ENCODE peak calls at places on chromosome 15, in ten cellular contexts. N is stomach, R is sigmoid colon, M is H1, E is transverse colon, F is breast epithelium, L is GM12878, P is HCT116, D is suprapubic skin, Z is K562. V is an unnamed sample. For H3K36me3, the result is how much of the 10 kb centered on the place peaks cover.

GRCh38 chr15:28943611-28944230 is 57.9 kb downstream of the APBA2 start:
- DNase-seq in N (peak), R (peak), M (no peak), E (no peak), F (no peak), L (no peak), P (no peak), D (no peak), Z (no peak), V (no peak)

GRCh38 chr15:80920271-80920699 is 69.3 kb downstream of the MESD start:
- DNase-seq in N (no peak), R (no peak), M (no peak), E (no peak), F (no peak), L (no peak), P (no peak), D (no peak), Z (no peak), V (no peak)

GRCh38 chr15:80727196-80727595 is 32.1 kb downstream of the ABHD17C start:
- DNase-seq in N (no peak), R (no peak), M (no peak), E (no peak), F (no peak), L (no peak), P (no peak), D (no peak), Z (no peak), V (no peak)

GRCh38 chr15:98744506-98744905 is 96.2 kb downstream of the IGF1R start:
- DNase-seq in N (no peak), R (no peak), M (no peak), E (no peak), F (no peak), L (no peak), P (no peak), D (no peak), Z (no peak), V (no peak)

GRCh38 chr15:99433026-99433756 is 132.6 kb upstream of the MEF2A start:
- DNase-seq in N (no peak), R (peak), M (no peak), E (peak), F (no peak), L (no peak), P (no peak), D (peak), Z (peak), V (no peak)

GRCh38 chr15:80682201-80682600 is 12.9 kb upstream of the ABHD17C start:
- DNase-seq in N (no peak), R (no peak), M (no peak), E (peak), F (no peak), L (no peak), P (no peak), D (no peak), Z (no peak), V (no peak)

GRCh38 chr15:84826369-84826823 is 9.2 kb downstream of the ALPK3 start:
- DNase-seq in N (peak), R (no peak), M (peak), E (peak), F (no peak), L (no peak), P (peak), D (no peak), Z (peak), V (no peak)

GRCh38 chr15:44308415-44308814 is 19.9 kb downstream of the GOLM2 start:
- DNase-seq in N (no peak), R (no peak), M (no peak), E (no peak), F (no peak), L (peak), P (no peak), D (no peak), Z (no peak), V (no peak)

GRCh38 chr15:82647045-82647834 is at the start of gene CPEB1:
- DNase-seq in N (no peak), R (peak), M (peak), E (peak), F (no peak), L (no peak), P (no peak), D (peak), Z (peak), V (no peak)

GRCh38 chr15:30670056-30670455 is 44.1 kb downstream of the ARHGAP11B start:
- DNase-seq in N (no peak), R (no peak), M (no peak), E (no peak), F (no peak), L (no peak), P (no peak), D (no peak), Z (no peak), V (no peak)

GRCh38 chr15:26134812-26135211 is 271.7 kb upstream of the ATP10A start:
- DNase-seq in N (no peak), R (no peak), M (no peak), E (no peak), F (no peak), L (no peak), P (no peak), D (no peak), Z (no peak), V (no peak)

GRCh38 chr15:71808311-71809020 is 1.9 kb upstream of the NR2E3 start:
- DNase-seq in N (no peak), R (no peak), M (no peak), E (no peak), F (no peak), L (no peak), P (no peak), D (no peak), Z (no peak), V (no peak)

GRCh38 chr15:95025924-95026728 is 794.8 kb downstream of the MCTP2 start:
- DNase-seq in N (peak), R (peak), M (peak), E (peak), F (no peak), L (no peak), P (peak), D (peak), Z (peak), V (no peak)

GRCh38 chr15:67067161-67067853 is 1.9 kb downstream of the SMAD3 start:
- DNase-seq in N (no peak), R (no peak), M (no peak), E (no peak), F (no peak), L (no peak), P (no peak), D (no peak), Z (no peak), V (no peak)

GRCh38 chr15:98505611-98506031 is 142.7 kb upstream of the IGF1R start:
- DNase-seq in N (no peak), R (peak), M (peak), E (no peak), F (peak), L (no peak), P (no peak), D (peak), Z (no peak), V (peak)

GRCh38 chr15:99387769-99388168 is 136.5 kb downstream of the LRRC28 start:
- DNase-seq in N (no peak), R (no peak), M (no peak), E (no peak), F (no peak), L (no peak), P (no peak), D (no peak), Z (no peak), V (no peak)

GRCh38 chr15:49927462-49927861 is 191.6 kb downstream of the ATP8B4 start:
- DNase-seq in N (no peak), R (no peak), M (no peak), E (no peak), F (no peak), L (no peak), P (no peak), D (no peak), Z (no peak), V (no peak)

GRCh38 chr15:60905587-60905986 is 323.5 kb downstream of the RORA start:
- DNase-seq in N (no peak), R (no peak), M (no peak), E (peak), F (no peak), L (no peak), P (no peak), D (no peak), Z (no peak), V (no peak)

GRCh38 chr15:90829942-90830440 is 38.4 kb upstream of the FURIN start:
- DNase-seq in N (no peak), R (no peak), M (no peak), E (no peak), F (no peak), L (no peak), P (no peak), D (no peak), Z (no peak), V (no peak)

GRCh38 chr15:66701422-66702034 is 508 bp upstream of the SMAD6 start:
- DNase-seq in N (peak), R (peak), M (peak), E (peak), F (peak), L (no peak), P (peak), D (no peak), Z (no peak), V (no peak)

GRCh38 chr15:35168464-35168863 is 83.4 kb upstream of the NANOGP8 start:
- DNase-seq in N (no peak), R (no peak), M (no peak), E (no peak), F (no peak), L (no peak), P (no peak), D (no peak), Z (no peak), V (no peak)

GRCh38 chr15:93865610-93866009 is 365.8 kb upstream of the MCTP2 start:
- DNase-seq in N (no peak), R (no peak), M (no peak), E (no peak), F (no peak), L (no peak), P (no peak), D (no peak), Z (no peak), V (no peak)

GRCh38 chr15:67033012-67033411 is 32.4 kb upstream of the SMAD3 start:
- DNase-seq in N (no peak), R (no peak), M (no peak), E (no peak), F (no peak), L (no peak), P (no peak), D (no peak), Z (no peak), V (no peak)

GRCh38 chr15:25693321-25694237 is 169.5 kb downstream of the ATP10A start:
- DNase-seq in N (no peak), R (peak), M (peak), E (no peak), F (no peak), L (no peak), P (no peak), D (peak), Z (peak), V (no peak)

GRCh38 chr15:31440754-31441298 is 114.2 kb downstream of the KLF13 start:
- DNase-seq in N (peak), R (peak), M (no peak), E (peak), F (no peak), L (no peak), P (no peak), D (peak), Z (peak), V (no peak)

GRCh38 chr15:93093765-93094164 is 4.8 kb upstream of the RGMA start:
- DNase-seq in N (no peak), R (no peak), M (no peak), E (no peak), F (no peak), L (no peak), P (no peak), D (no peak), Z (no peak), V (no peak)

GRCh38 chr15:39556461-39556860 is 24.4 kb upstream of the THBS1 start:
- DNase-seq in N (no peak), R (no peak), M (no peak), E (no peak), F (no peak), L (no peak), P (no peak), D (no peak), Z (no peak), V (peak)

GRCh38 chr15:41944313-41944940 is 27.9 kb downstream of the EHD4 start:
- DNase-seq in N (no peak), R (peak), M (no peak), E (no peak), F (peak), L (no peak), P (peak), D (peak), Z (no peak), V (no peak)

GRCh38 chr15:57100136-57100539 is 181.7 kb downstream of the TCF12 start:
- DNase-seq in N (no peak), R (no peak), M (no peak), E (no peak), F (no peak), L (no peak), P (no peak), D (no peak), Z (no peak), V (no peak)

GRCh38 chr15:55407949-55408766 is at the start of the genes CCPG1 and PIERCE2:
- DNase-seq in N (peak), R (peak), M (peak), E (peak), F (peak), L (peak), P (peak), D (peak), Z (peak), V (peak)
- TF ChIP-seq POLR2A in N (peak), R (peak), M (no peak), E (peak), F (peak), L (peak), P (no peak), D (peak), Z (peak), V (no peak)

DNA sequence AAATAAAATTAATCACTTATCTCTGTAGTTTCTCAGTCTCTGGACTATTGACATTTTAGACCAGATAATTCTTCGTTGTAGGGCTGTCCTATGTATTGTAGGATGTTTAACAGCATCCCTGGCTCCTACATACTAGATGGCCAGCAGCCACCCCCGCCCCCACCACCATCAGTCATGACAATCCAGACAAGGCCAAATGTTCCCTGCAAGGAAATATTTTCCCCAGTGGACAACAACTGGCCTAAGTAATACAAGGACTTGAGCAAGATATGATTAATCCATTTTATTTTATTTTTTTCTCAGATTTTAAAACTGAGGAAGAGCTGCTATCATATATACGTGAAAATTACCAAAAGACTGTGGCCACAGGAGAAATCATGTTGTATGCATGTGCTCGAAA is 23.8 kb downstream of the TICRR start:
- DNase-seq in N (no peak), R (no peak), M (no peak), E (no peak), F (no peak), L (no peak), P (no peak), D (no peak), Z (no peak), V (no peak)
- H3K36me3 ChIP-seq in N (under half), R (under half), M (half or more), E (under half), F (under half), L (under half), P (half or more), D (under half), Z (half or more), V (under half)

GRCh38 chr15:96331942-96332853 is 1.7 kb downstream of the NR2F2 start:
- DNase-seq in N (no peak), R (peak), M (peak), E (peak), F (peak), L (no peak), P (no peak), D (no peak), Z (no peak), V (no peak)
- TF ChIP-seq POLR2AphosphoS5 in N (no peak), R (no peak), M (no peak), E (no peak), F (no peak), L (no peak), P (peak), D (no peak), Z (no peak), V (peak)

GRCh38 chr15:65516997-65517865 is at the start of gene DPP8:
- DNase-seq in N (peak), R (peak), M (peak), E (peak), F (peak), L (peak), P (peak), D (peak), Z (peak), V (peak)
- TF ChIP-seq POLR2A in N (no peak), R (peak), M (no peak), E (peak), F (peak), L (peak), P (peak), D (no peak), Z (peak), V (peak)

DNA sequence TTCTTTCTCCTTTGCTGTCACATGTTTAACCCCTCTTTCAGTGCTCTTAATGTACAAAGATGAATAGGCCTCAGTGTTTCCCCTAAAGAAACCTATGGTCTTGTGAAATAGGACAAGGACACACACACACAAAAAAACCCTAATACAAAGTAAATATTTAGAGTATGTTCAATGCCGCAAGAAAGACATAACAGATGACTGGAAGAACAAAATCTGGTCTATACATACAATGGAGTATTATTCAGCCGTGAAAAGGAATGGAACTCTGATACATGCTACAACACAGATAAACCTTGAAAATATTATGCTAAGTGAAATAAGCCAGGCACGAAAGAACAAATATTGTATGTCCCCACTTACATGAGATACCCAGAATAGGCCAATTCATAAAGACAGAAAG is 123.1 kb downstream of the ADAM10 start:
- DNase-seq in N (no peak), R (no peak), M (no peak), E (no peak), F (no peak), L (no peak), P (no peak), D (no peak), Z (no peak), V (no peak)
- H3K36me3 ChIP-seq in N (under half), R (under half), M (under half), E (under half), F (under half), L (under half), P (under half), D (under half), Z (under half), V (under half)

DNA sequence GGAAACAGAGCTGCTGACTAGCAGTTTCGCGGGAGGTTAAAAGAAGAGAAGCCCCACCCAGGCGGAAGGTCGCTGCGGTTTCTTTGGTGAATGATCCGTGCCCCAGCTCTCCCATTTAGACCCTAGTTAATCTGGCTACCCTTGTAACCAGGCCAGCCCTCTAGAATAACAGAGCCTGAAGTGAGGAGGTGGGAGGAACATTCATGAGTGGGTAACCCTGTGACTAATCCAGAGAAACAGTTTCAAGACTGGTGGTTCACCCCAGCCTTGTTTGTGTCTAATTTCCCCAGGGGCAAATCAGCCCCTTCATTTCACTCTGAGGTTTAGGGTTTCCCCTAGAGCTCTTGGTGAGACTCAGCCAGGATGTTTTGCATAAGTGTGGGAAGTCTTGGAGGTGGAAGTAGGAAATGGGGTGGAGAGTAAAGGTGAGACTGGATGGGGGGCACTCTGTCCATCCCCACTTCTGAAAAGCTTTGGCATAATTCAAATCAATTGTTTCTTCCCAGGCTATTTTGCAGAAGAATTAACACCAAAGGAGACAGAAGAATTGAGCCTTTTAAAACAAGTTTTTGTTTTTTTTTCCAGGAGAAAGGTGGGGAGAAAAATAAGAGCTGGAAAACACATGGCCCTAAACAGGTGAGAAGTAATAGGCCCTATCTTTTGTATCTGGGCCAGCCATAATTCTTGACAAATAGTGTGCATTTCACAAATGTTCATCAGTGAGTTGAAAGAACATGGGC is 303.1 kb downstream of the RPLP1 start:
- DNase-seq in N (no peak), R (no peak), M (no peak), E (peak), F (no peak), L (peak), P (no peak), D (no peak), Z (no peak), V (peak)
- TF ChIP-seq POLR2AphosphoS5 in N (no peak), R (no peak), M (no peak), E (no peak), F (no peak), L (no peak), P (no peak), D (no peak), Z (no peak), V (no peak)

GRCh38 chr15:64010719-64011118 is 35.6 kb downstream of the DAPK2 start:
- DNase-seq in N (peak), R (no peak), M (no peak), E (peak), F (peak), L (peak), P (peak), D (no peak), Z (peak), V (no peak)
- TF ChIP-seq POLR2A in N (no peak), R (no peak), M (no peak), E (no peak), F (no peak), L (no peak), P (no peak), D (no peak), Z (no peak), V (no peak)

GRCh38 chr15:101048191-101049011 is 129.2 kb downstream of the LRRK1 start:
- DNase-seq in N (peak), R (peak), M (peak), E (peak), F (no peak), L (no peak), P (no peak), D (peak), Z (no peak), V (peak)

GRCh38 chr15:101049282-101049681 is 130.1 kb downstream of the LRRK1 start:
- DNase-seq in N (peak), R (peak), M (peak), E (peak), F (no peak), L (no peak), P (no peak), D (peak), Z (no peak), V (peak)

GRCh38 chr15:101045835-101046691 is 126.9 kb downstream of the LRRK1 start:
- DNase-seq in N (peak), R (peak), M (peak), E (peak), F (no peak), L (no peak), P (no peak), D (peak), Z (no peak), V (peak)

GRCh38 chr15:101046826-101047225 is 127.7 kb downstream of the LRRK1 start:
- DNase-seq in N (no peak), R (peak), M (peak), E (peak), F (no peak), L (no peak), P (no peak), D (peak), Z (no peak), V (peak)

GRCh38 chr15:101047301-101047781 is 128.2 kb downstream of the LRRK1 start:
- DNase-seq in N (peak), R (peak), M (peak), E (peak), F (no peak), L (no peak), P (no peak), D (peak), Z (no peak), V (peak)
- H3K36me3 ChIP-seq in N (half or more), R (under half), M (under half), E (under half), F (under half), L (under half), P (under half), D (half or more), Z (under half), V (under half)

V was measured in esophagus muscularis mucosa.